ENCODE peak calls at places on chromosomes 6 and 20, in six cellular contexts. R, D, N, I, K and O are unnamed samples. For H3K4me1, the result is how much of the 10 kb centered on the place peaks cover.

GRCh38 chr6:62057300-62057699 is 228.7 kb downstream of the KHDRBS2 start:
- DNase-seq in R (no peak), D (no peak), N (no peak), I (no peak), K (no peak), O (no peak)

GRCh38 chr6:154773610-154774089 is 40.4 kb downstream of the SCAF8 start:
- DNase-seq in R (no peak), D (no peak), N (no peak), I (no peak), K (no peak), O (no peak)

GRCh38 chr6:169792306-169793015 is 41.0 kb downstream of the ERMARD start:
- DNase-seq in R (peak), D (peak), N (no peak), I (no peak), K (no peak), O (no peak)

GRCh38 chr6:135738646-135739045 is 112.9 kb upstream of the PDE7B start:
- DNase-seq in R (no peak), D (no peak), N (no peak), I (peak), K (no peak), O (no peak)

GRCh38 chr6:70152786-70153185 is 150.1 kb downstream of the COL9A1 start:
- DNase-seq in R (no peak), D (no peak), N (no peak), I (no peak), K (no peak), O (no peak)

GRCh38 chr20:53899351-53900167 is 170.8 kb downstream of the BCAS1 start:
- DNase-seq in R (no peak), D (no peak), N (peak), I (peak), K (no peak), O (no peak)

GRCh38 chr6:43242908-43243648 is at the start of gene TTBK1:
- DNase-seq in R (peak), D (peak), N (no peak), I (no peak), K (peak), O (no peak)

GRCh38 chr6:2061880-2062279 is 183.5 kb downstream of the GMDS start:
- DNase-seq in R (no peak), D (no peak), N (no peak), I (no peak), K (no peak), O (peak)

GRCh38 chr6:45558858-45559257 is 181.1 kb upstream of the SUPT3H start:
- DNase-seq in R (no peak), D (no peak), N (no peak), I (no peak), K (no peak), O (no peak)

GRCh38 chr6:109050012-109050411 is 44.6 kb downstream of the SESN1 start:
- DNase-seq in R (no peak), D (no peak), N (no peak), I (no peak), K (no peak), O (no peak)

GRCh38 chr6:16706029-16706428 is 55.2 kb downstream of the ATXN1 start:
- DNase-seq in R (no peak), D (no peak), N (no peak), I (no peak), K (no peak), O (no peak)

GRCh38 chr20:10511166-10511506 is 76.0 kb downstream of the SLX4IP start:
- DNase-seq in R (no peak), D (no peak), N (no peak), I (no peak), K (no peak), O (no peak)

GRCh38 chr20:10508468-10509251 is 73.6 kb downstream of the SLX4IP start:
- DNase-seq in R (no peak), D (no peak), N (peak), I (peak), K (no peak), O (no peak)

GRCh38 chr20:10510216-10510615 is 75.1 kb downstream of the SLX4IP start:
- DNase-seq in R (no peak), D (no peak), N (no peak), I (no peak), K (no peak), O (no peak)

GRCh38 chr20:10508060-10508459 is 73.0 kb downstream of the SLX4IP start:
- DNase-seq in R (no peak), D (no peak), N (peak), I (peak), K (no peak), O (no peak)

DNA sequence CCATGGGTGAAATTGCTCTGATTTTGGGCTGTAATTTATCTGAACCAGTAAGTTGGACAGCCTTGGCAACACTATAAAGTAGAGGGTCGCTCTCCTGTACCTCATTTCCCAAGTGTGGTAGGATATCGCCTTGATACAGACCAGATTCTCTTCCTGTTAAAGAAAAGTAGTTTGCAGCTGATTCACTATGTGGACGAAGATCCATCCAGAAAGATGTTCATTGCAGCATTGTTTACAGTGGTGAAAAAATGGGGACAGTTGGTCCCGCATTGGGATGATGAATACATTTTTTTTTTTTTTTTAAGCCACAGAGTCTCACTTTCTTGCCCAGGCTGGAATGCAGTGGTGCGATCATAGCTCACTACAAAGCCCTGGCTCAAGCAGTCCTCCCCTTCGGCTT is 74.3 kb downstream of the SLX4IP start:
- DNase-seq in R (no peak), D (no peak), N (peak), I (no peak), K (no peak), O (no peak)
- H3K4me1 ChIP-seq in R (under half), D (under half), N (under half), I (under half), K (under half), O (under half)

DNA sequence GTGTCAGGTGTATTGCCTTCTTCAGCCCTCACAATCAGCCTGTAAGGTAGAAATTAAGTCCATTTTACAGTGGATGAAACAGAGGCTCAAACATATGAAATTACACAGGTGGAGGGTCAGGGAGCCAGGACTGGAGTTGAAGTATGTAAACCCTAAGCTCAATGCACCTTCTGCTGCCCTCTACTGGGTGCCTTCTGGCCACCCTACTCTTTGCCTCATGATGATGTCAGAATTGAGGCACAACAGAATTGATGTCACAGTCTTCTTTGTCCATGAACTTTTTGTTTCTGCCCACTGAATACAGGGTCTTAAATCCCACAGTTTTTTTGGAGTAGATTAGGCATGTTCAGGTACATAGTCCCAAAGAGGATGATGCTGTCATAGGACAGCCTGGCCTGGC is 400.8 kb upstream of the CHD6 start:
- DNase-seq in R (peak), D (no peak), N (no peak), I (no peak), K (no peak), O (peak)
- H4K91ac ChIP-seq in R (no peak), D (no peak), N (no peak), I (no peak), K (no peak), O (no peak)

GRCh38 chr6:161011509-161012480 is 20.2 kb downstream of the MAP3K4 start:
- DNase-seq in R (peak), D (no peak), N (no peak), I (peak), K (peak), O (no peak)

GRCh38 chr6:161009991-161010390 is 18.4 kb downstream of the MAP3K4 start:
- DNase-seq in R (no peak), D (no peak), N (no peak), I (no peak), K (no peak), O (no peak)

GRCh38 chr6:161018165-161018564 is 26.6 kb downstream of the MAP3K4 start:
- DNase-seq in R (no peak), D (no peak), N (no peak), I (no peak), K (no peak), O (no peak)

GRCh38 chr6:161010418-161010817 is 18.8 kb downstream of the MAP3K4 start:
- DNase-seq in R (no peak), D (no peak), N (peak), I (peak), K (no peak), O (no peak)

DNA sequence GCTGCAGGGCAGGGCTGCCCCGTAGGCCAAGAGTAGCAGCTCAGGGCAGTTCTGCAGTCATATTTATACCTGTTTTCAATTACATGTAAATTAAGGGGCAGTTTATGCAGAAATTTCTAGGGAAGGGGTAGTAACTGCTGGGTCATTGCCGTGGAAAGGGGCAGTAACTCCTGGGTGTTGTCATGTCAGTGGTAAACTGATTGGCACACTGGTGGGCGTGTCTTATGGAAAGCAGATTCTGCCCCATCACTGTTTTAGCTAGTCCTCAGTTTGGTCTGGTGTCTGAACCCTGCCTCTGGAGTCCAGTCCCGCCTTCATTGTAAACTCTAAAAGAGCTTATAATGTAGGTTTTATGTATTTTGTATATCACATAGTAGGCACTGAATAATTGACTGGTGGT is 22.1 kb downstream of the MAP3K4 start:
- DNase-seq in R (peak), D (no peak), N (no peak), I (no peak), K (no peak), O (no peak)
- H3K4me1 ChIP-seq in R (under half), D (under half), N (under half), I (under half), K (under half), O (under half)

GRCh38 chr6:71460933-71461332 is 172.3 kb downstream of the OGFRL1 start:
- DNase-seq in R (no peak), D (no peak), N (peak), I (peak), K (no peak), O (no peak)
- H4K91ac ChIP-seq in R (no peak), D (no peak), N (no peak), I (no peak), K (no peak), O (no peak)

DNA sequence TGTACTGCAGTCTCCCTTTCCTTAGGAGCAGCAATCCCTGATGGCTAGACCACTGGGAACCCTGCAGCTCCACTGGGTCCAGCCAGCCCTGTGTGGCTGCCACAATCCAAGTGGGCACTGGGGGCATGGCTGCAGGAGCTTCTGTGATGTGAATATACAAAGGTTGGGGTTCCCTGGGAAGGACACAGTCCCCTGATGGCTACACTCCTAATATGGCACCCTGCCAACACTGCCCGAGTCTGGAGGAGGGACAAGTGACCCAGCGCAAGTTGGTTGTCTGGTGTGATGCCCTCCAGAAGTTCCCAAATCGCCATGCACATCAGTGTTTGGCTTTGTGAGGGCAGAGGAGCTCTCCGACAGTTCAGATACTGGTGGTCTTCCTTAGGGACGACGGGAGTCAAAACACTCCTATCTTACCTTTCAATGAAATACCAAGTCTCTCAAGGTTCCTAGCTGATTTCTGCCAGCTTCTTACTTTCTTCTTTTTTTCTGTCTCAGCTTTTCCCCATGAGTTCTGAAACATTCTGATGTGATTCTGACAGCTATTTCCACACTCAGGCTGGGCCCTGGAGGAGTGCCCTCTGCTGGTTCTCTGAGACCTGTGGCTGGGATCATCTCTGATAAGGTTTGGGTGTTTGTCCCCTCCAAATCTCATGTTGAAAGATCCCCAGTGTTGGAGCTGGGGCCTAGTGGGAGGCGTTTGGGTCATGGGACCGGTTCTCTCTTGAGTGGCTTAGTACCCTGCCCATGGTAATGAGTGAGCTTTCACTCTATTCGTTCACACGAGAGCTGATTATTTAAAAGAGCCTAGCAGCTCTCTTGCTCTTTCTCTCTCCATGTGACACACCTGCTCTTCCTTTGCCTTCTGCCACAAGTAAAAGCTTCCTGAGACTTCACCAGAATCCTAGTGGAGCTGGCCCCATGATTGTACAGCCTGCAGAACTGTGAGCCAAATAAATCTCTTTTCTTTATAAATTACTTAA is 15.5 kb upstream of the ZFP57 start:
- DNase-seq in R (peak), D (peak), N (peak), I (no peak), K (no peak), O (peak)
- H3K4me1 ChIP-seq in R (under half), D (under half), N (under half), I (under half), K (under half), O (under half)